ENCODE peak calls at places on chromosomes 1 and 21, in nine cellular contexts. L, B, H, W, Q, Y, O, P and V are unnamed samples.

GRCh38 chr1:228039504-228039903 is 32.7 kb downstream of the WNT3A start:
- DNase-seq in L (no peak), P (no peak), Q (peak), W (no peak), H (peak), O (no peak), Y (no peak), B (no peak), V (no peak)

GRCh38 chr1:223410036-223410435 is 16.8 kb downstream of the CCDC185 start:
- DNase-seq in O (no peak), Q (no peak), B (no peak), L (no peak), H (no peak), W (no peak), Y (no peak), P (no peak), V (no peak)

GRCh38 chr1:209787551-209787950 is 3.2 kb upstream of the C1orf74 start:
- DNase-seq in B (no peak), W (peak), P (no peak), Y (peak), L (peak), O (no peak), H (peak), Q (no peak), V (peak)

GRCh38 chr1:235261243-235261642 is 66.7 kb downstream of the ARID4B start:
- DNase-seq in B (no peak), H (no peak), W (no peak), P (no peak), Y (no peak), L (no peak), Q (no peak), O (no peak), V (no peak)

GRCh38 chr21:42691901-42692559 is 38.6 kb downstream of the PDE9A start:
- DNase-seq in W (no peak), Y (no peak), B (peak), Q (no peak), H (peak), O (no peak), P (no peak), L (no peak), V (no peak)

GRCh38 chr1:2840036-2840809 is 38.7 kb upstream of the TTC34 start:
- DNase-seq in H (no peak), W (no peak), O (no peak), P (no peak), Y (no peak), B (peak), L (no peak), Q (no peak), V (no peak)

GRCh38 chr1:22154063-22154462 is 11.2 kb upstream of the WNT4 start:
- DNase-seq in B (no peak), P (no peak), L (no peak), W (no peak), Q (no peak), Y (no peak), O (no peak), H (no peak), V (no peak)

GRCh38 chr1:178774263-178774662 is 49.2 kb downstream of the RALGPS2 start:
- DNase-seq in B (no peak), W (no peak), Q (no peak), O (no peak), Y (no peak), L (no peak), H (no peak), P (no peak), V (no peak)

GRCh38 chr1:204709960-204710912 is 24.7 kb upstream of the LRRN2 start:
- DNase-seq in L (no peak), Q (no peak), P (no peak), O (no peak), W (no peak), H (no peak), B (no peak), Y (no peak), V (no peak)

GRCh38 chr1:30471307-30471706 is 252.1 kb downstream of the MATN1 start:
- DNase-seq in L (no peak), Q (no peak), W (no peak), B (no peak), P (no peak), Y (no peak), H (no peak), O (no peak), V (no peak)

GRCh38 chr1:17877316-17877715 is 122.2 kb downstream of the ACTL8 start:
- DNase-seq in H (no peak), Q (no peak), B (no peak), O (no peak), Y (no peak), P (no peak), W (no peak), L (no peak), V (no peak)

GRCh38 chr1:246492611-246493245 is 14.4 kb downstream of the SMYD3 start:
- DNase-seq in P (no peak), Y (peak), B (no peak), O (peak), Q (peak), W (peak), H (no peak), L (peak), V (peak)

GRCh38 chr1:23343246-23344110 is 606 bp downstream of the HNRNPR start:
- DNase-seq in Q (peak), P (no peak), Y (peak), H (peak), B (peak), L (no peak), W (peak), O (peak), V (no peak)

GRCh38 chr21:32624726-32625125 is 12.5 kb upstream of the CFAP298 start:
- DNase-seq in Y (no peak), L (no peak), Q (no peak), W (no peak), O (peak), B (no peak), H (no peak), P (peak), V (no peak)

GRCh38 chr1:246930830-246931548 is 759 bp downstream of the AHCTF1 start:
- DNase-seq in H (peak), P (no peak), O (peak), W (peak), B (peak), Y (peak), Q (peak), L (peak), V (no peak)

GRCh38 chr1:28135910-28136635 is 40.4 kb downstream of the PTAFR start:
- DNase-seq in H (no peak), Y (no peak), O (no peak), L (no peak), W (no peak), B (no peak), Q (no peak), P (no peak), V (no peak)

GRCh38 chr1:198107041-198107440 is 49.8 kb upstream of the NEK7 start:
- DNase-seq in H (no peak), P (peak), W (no peak), Q (no peak), O (peak), Y (no peak), B (no peak), L (no peak), V (no peak)

GRCh38 chr1:76186617-76187016 is 112.1 kb downstream of the ST6GALNAC3 start:
- DNase-seq in L (no peak), P (no peak), B (no peak), O (no peak), W (no peak), H (no peak), Q (no peak), Y (no peak), V (no peak)

GRCh38 chr21:24941316-24942185 is 665.7 kb downstream of the MRPL39 start:
- DNase-seq in H (no peak), B (no peak), Q (no peak), P (no peak), W (no peak), Y (no peak), L (no peak), O (peak), V (peak)

GRCh38 chr1:209400351-209401220 is 182.9 kb upstream of the CAMK1G start:
- DNase-seq in Q (no peak), L (no peak), B (no peak), H (no peak), O (peak), P (no peak), Y (no peak), W (no peak), V (no peak)

GRCh38 chr21:33848252-33848953 is 67.2 kb downstream of the ATP5PO start:
- DNase-seq in O (no peak), H (no peak), P (peak), Q (no peak), B (no peak), L (no peak), Y (peak), W (no peak), V (no peak)

GRCh38 chr1:234309598-234310459 is 63.4 kb upstream of the COA6 start:
- DNase-seq in B (peak), L (peak), O (peak), Q (peak), Y (peak), P (peak), W (peak), H (no peak), V (peak)

GRCh38 chr1:155205035-155205434 is 2.7 kb downstream of the THBS3 start:
- DNase-seq in Q (peak), L (no peak), B (no peak), O (no peak), P (no peak), W (no peak), Y (no peak), H (no peak), V (no peak)

GRCh38 chr1:58862728-58863385 is 79.0 kb upstream of the JUN start:
- DNase-seq in Y (no peak), Q (no peak), B (no peak), L (no peak), O (no peak), H (no peak), W (no peak), P (no peak), V (no peak)

GRCh38 chr1:219401723-219402431 is 211.0 kb downstream of the ZC3H11B start:
- DNase-seq in H (no peak), P (no peak), L (no peak), O (no peak), Y (no peak), W (no peak), Q (no peak), B (no peak), V (no peak)

GRCh38 chr1:230067871-230068814 is 1.1 kb downstream of the GALNT2 start:
- DNase-seq in W (peak), L (peak), Q (peak), H (no peak), P (no peak), B (peak), O (no peak), Y (peak), V (no peak)

GRCh38 chr1:161905269-161905884 is 118.3 kb downstream of the OLFML2B start:
- DNase-seq in W (no peak), H (no peak), L (no peak), O (no peak), P (no peak), B (no peak), Y (peak), Q (no peak), V (no peak)

GRCh38 chr1:152347116-152347728 is 12.6 kb downstream of the FLG2 start:
- DNase-seq in Y (peak), B (no peak), H (no peak), O (peak), W (peak), Q (no peak), P (peak), L (no peak), V (peak)

GRCh38 chr1:226029568-226030225 is 30.6 kb upstream of the SDE2 start:
- DNase-seq in L (no peak), B (no peak), P (no peak), H (no peak), Q (no peak), Y (peak), W (no peak), O (no peak), V (no peak)

GRCh38 chr1:205665216-205665757 is 15.0 kb downstream of the SLC45A3 start:
- DNase-seq in W (no peak), L (no peak), Y (no peak), B (no peak), O (no peak), Q (no peak), H (no peak), P (no peak), V (no peak)

GRCh38 chr21:41924355-41924754 is 29.5 kb downstream of the C2CD2 start:
- DNase-seq in W (no peak), O (peak), Y (no peak), B (no peak), P (no peak), H (peak), Q (no peak), L (no peak), V (no peak)

GRCh38 chr1:201330541-201330940 is 46.9 kb downstream of the TNNT2 start:
- DNase-seq in Y (no peak), O (no peak), P (no peak), Q (no peak), L (no peak), H (peak), B (no peak), W (no peak), V (no peak)

GRCh38 chr1:69258842-69259241 is 308.9 kb upstream of the LRRC7 start:
- DNase-seq in Q (no peak), W (no peak), O (no peak), H (no peak), P (no peak), B (no peak), L (no peak), Y (no peak), V (peak)

GRCh38 chr1:47679826-47680225 is 242.0 kb downstream of the FOXD2 start:
- DNase-seq in Q (no peak), P (no peak), B (no peak), O (no peak), L (peak), W (no peak), Y (no peak), H (peak), V (no peak)

GRCh38 chr1:178076607-178077006 is 17.3 kb upstream of the RASAL2 start:
- DNase-seq in L (no peak), H (no peak), Y (peak), P (no peak), O (no peak), Q (no peak), B (no peak), W (no peak), V (no peak)

DNA sequence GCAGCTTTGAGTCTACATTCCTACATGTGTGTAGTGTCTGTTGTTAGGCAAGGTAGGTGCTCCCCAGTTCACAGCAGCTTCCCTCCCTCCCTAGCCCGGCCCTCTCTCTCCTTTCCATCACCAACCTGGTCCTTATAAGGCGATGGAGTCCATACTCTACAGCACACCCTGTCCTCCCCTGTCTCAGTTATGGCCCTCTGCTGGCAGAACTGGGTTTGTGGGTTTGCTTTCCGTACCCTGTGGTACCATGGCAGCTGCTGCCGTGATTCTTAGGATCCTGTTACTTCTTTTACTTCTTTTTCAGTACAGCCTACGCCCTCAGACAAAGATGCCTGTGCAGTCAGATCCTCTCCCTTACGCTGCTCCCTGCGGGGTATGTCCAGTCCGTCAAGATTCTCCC is 31.7 kb downstream of the AK5 start:
- DNase-seq in H (no peak), P (no peak), Y (peak), Q (no peak), B (no peak), L (no peak), W (no peak), O (no peak), V (no peak)
- TF ChIP-seq CTCF in H (no peak), P (peak), Y (no peak), Q (no peak), B (no peak), L (no peak), W (no peak), O (peak), V (peak)

DNA sequence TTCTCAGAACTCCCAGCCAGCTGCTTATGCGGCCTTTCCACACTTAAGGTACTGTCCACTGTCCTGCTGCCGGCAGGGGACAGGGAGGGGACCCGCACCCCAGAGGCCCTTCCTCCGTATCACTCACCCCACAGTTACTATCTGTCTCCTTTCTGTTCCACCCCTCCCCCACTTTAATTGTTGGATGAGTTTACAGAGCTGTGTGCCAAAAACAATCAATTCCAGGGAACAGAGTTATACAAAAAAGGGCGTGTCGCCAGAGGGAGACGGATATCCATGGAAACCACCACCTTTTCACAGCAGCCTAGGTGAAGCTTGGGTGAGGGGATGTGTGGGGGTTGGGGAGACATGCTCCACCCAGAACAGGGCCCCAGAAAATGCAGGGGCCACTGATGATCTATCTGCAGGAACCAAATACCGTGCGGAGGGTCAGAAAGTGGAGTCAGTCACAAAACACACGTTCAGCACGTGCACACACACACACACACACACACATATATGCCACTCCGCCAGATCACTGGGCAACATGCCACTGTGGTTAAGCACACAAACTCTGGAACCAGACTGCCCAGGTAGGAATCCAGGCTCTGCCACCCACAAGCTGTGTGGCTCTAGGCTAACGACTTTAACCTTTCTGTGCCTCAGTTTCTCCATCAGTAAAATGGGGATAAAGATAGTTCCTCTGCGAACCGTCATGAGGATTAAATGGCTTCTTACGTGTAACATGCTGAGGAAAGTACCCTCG is 30.5 kb downstream of the CASZ1 start:
- DNase-seq in P (no peak), Y (peak), W (peak), O (no peak), L (peak), Q (peak), H (no peak), B (no peak), V (peak)
- H3K4me3 ChIP-seq in P (no peak), Y (no peak), W (no peak), O (no peak), L (no peak), Q (no peak), H (peak), B (no peak), V (peak)

GRCh38 chr21:46092811-46093667 is 4.9 kb upstream of the COL6A2 start:
- DNase-seq in P (no peak), O (no peak), B (peak), W (no peak), Q (no peak), L (no peak), Y (no peak), H (peak), V (no peak)
- TF ChIP-seq CTCF in P (no peak), O (no peak), B (no peak), W (no peak), Q (no peak), L (no peak), Y (no peak), H (no peak), V (no peak)

GRCh38 chr1:10637400-10637799 is 159.0 kb downstream of the CASZ1 start:
- DNase-seq in W (no peak), B (no peak), Q (no peak), O (no peak), P (no peak), H (peak), Y (no peak), L (no peak), V (no peak)

GRCh38 chr1:10638559-10639300 is 157.7 kb downstream of the CASZ1 start:
- DNase-seq in O (no peak), B (no peak), Y (no peak), W (no peak), L (no peak), H (no peak), Q (no peak), P (no peak), V (no peak)

GRCh38 chr1:10639301-10640078 is 157.0 kb downstream of the CASZ1 start:
- DNase-seq in H (no peak), Y (no peak), B (no peak), L (no peak), W (no peak), Q (peak), P (no peak), O (no peak), V (no peak)

GRCh38 chr1:10635992-10636391 is 160.5 kb downstream of the CASZ1 start:
- DNase-seq in H (peak), Y (no peak), O (no peak), P (peak), B (peak), Q (peak), W (no peak), L (no peak), V (peak)

DNA sequence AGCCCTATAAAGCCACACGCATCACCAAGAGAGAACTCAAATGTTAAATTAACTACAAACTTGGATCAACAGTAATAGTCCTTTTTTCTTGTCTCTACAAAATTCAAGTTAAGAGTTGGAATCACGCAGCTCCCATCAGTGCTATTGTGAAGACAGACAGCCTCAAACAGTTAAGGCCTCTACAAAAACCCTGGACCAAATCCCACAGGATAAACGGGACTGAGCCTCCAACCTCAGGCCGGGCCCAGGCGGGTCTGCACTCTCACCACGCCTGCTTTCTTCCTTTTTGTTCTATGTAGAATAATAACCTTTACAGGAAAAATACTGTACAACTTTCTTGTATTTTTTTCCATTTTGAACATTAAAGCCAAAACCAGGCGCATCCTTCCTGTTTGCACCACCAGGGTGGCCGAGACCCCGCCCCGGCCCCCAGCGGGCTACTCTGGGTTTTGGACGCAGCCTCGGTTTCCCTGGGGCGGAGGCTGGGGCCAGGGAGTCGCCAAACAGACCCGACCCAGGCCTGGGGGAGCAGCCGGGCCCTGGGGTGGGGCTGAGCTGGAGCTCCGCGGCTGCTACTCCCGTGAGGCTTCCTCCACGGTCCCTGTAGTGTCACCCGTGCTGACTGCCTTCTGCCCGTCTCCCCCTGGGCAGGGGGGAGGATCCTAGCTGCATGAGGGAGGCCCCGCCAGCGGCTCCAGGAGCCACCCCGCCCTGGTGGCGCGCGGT is 158.4 kb downstream of the CASZ1 start:
- DNase-seq in P (no peak), L (no peak), W (no peak), B (no peak), O (no peak), Y (no peak), H (peak), Q (no peak), V (no peak)
- H3K4me3 ChIP-seq in P (no peak), L (no peak), W (peak), B (no peak), O (peak), Y (no peak), H (peak), Q (no peak), V (no peak)